ENCODE peak calls at places on chromosome 5, in eight cellular contexts. J is GM12878, S is SK-N-SH, X is suprapubic skin, B is H1, P is HCT116, M is stomach, I is esophagus muscularis mucosa. D is an unnamed sample. For H3K4me1, the result is how much of the 10 kb centered on the place peaks cover.

GRCh38 chr5:148474025-148474511 is 90.3 kb downstream of the FBXO38 start:
- DNase-seq in X (no peak), B (no peak), J (no peak), P (no peak), M (no peak), S (no peak), I (no peak), D (no peak)

GRCh38 chr5:33801292-33801691 is 90.5 kb downstream of the ADAMTS12 start:
- DNase-seq in J (no peak), P (no peak), B (no peak), M (no peak), S (no peak), X (no peak), I (no peak), D (no peak)

GRCh38 chr5:54363669-54364068 is 53.3 kb upstream of the ARL15 start:
- DNase-seq in J (no peak), S (no peak), B (no peak), X (no peak), P (no peak), M (no peak), I (no peak), D (no peak)

GRCh38 chr5:147973086-147973485 is 66.7 kb upstream of the C5orf46 start:
- DNase-seq in X (no peak), S (no peak), P (no peak), B (no peak), M (no peak), J (no peak), I (no peak), D (no peak)

GRCh38 chr5:53381-54174 is 38.4 kb upstream of the PLEKHG4B start:
- DNase-seq in S (peak), X (no peak), B (peak), J (no peak), P (no peak), I (no peak), M (peak), D (no peak)

GRCh38 chr5:175688352-175689146 is 30.7 kb downstream of the HRH2 start:
- DNase-seq in P (no peak), M (no peak), X (no peak), B (no peak), I (no peak), S (no peak), J (no peak), D (no peak)

GRCh38 chr5:54902817-54903473 is 82.4 kb downstream of the ESM1 start:
- DNase-seq in B (no peak), J (peak), P (no peak), M (no peak), X (no peak), S (no peak), I (peak), D (no peak)

GRCh38 chr5:155189981-155190380 is 176.4 kb downstream of the KIF4B start:
- DNase-seq in S (no peak), M (no peak), J (no peak), I (no peak), P (no peak), B (no peak), X (no peak), D (peak)

GRCh38 chr5:80704221-80704620 is 49.4 kb upstream of the DHFR start:
- DNase-seq in B (no peak), X (no peak), P (no peak), M (no peak), I (no peak), J (no peak), S (no peak), D (no peak)

GRCh38 chr5:130885718-130886117 is 279.3 kb downstream of the HINT1 start:
- DNase-seq in P (no peak), S (no peak), I (no peak), J (no peak), B (no peak), X (no peak), M (no peak), D (no peak)

DNA sequence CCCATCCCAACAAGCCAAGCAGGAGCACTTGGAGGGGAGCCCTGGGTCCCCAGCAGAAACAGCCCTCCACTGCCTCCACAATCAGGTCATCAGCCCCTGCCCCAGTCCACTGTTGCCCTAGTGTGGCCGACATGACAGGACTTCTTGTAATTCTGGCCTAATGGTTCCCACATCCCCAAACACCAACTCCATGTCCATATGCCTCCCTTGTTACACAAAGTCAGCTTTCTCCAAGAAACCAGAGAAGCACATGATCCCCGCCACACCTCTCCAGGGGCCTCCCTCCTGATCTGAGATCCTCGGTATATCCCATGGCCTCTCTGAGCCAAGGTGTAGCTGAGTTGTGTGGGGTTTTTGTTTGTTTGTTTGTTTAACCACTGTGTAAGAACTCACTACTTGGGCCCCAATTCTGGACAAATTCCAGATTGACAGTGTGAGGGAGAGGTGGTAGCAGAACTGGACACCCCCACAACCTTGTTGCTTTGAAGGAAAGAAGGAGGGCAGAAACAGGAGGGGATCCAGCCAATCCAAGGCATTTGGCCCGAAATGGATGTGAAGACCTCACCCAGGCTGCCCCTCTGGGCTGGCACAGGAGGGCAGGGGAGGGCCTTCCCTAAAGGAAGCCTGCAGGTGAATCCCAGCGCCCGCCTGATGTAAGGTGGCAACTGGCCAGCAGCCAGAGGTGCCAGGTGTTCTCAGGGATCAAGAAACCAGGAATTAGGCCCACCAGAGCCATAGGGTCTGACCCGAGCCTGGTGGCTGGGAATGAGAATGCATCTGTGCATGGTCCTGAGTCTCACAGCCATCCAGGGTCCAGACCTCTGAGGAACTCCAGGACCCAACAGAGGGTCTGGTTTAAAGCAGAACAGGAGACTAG is 13.5 kb downstream of the IRF1 start:
- DNase-seq in J (no peak), X (peak), B (no peak), I (no peak), P (no peak), S (no peak), M (no peak), D (no peak)
- H3K4me1 ChIP-seq in J (under half), X (under half), B (under half), I (under half), P (under half), S (under half), M (under half), D (under half)

GRCh38 chr5:88885043-88885442 is 2.1 kb upstream of the MEF2C start:
- DNase-seq in J (no peak), S (no peak), X (no peak), I (no peak), P (no peak), B (no peak), M (no peak), D (no peak)

GRCh38 chr5:88883059-88883565 is at the start of gene MEF2C:
- DNase-seq in I (no peak), P (peak), J (no peak), S (peak), M (peak), X (peak), B (no peak), D (peak)

GRCh38 chr5:88884435-88884877 is 1.5 kb upstream of the MEF2C start:
- DNase-seq in S (peak), X (no peak), M (no peak), I (no peak), J (no peak), B (no peak), P (no peak), D (no peak)

GRCh38 chr5:88882321-88883038 is 504 bp downstream of the MEF2C start:
- DNase-seq in X (no peak), P (no peak), M (no peak), J (no peak), I (no peak), B (no peak), S (no peak), D (no peak)

DNA sequence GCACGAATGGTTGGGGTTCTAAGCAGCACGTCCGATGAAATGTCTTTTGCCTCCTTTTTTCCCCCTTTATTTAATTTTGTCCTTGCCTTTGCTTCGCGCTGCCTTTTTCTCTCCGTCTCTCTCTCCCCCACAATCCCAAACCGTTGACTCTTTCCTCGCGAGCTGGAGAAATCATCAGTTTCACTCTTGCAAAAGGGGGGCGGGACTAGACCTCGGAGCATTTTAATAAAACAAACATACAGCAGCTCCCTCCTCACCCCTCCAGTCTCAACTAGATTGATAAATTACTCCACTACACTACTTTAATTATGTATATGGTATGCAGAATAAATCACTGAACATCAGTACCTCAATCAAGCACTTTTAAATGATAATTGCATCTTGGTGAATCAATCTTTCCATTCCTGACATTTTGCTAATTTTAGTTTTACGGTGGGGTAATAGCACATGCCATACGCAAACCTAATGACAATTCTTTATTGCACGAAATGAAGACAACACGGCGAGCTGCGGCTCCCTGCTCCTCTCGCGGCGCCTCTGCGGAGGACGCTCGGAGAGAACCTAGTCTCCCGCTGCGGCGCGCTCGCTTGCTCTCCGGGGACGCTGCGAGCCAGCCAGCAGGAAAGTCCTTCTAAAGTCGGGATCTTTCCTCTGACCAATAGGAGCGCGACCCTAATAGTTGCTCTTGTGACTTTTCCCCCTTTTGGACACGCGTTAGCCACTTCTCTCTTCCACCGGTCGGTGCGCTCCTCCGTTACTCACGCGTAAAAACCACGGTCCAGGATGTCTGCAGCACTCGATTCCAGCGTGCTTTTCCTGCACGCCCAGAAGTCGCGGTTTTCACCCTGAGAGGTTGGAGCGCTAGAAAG is 816 bp upstream of the MEF2C start:
- DNase-seq in P (peak), J (no peak), X (peak), B (no peak), I (peak), S (peak), M (peak), D (peak)
- TF ChIP-seq POLR2AphosphoS5 in P (no peak), J (peak), X (no peak), B (no peak), I (peak), S (no peak), M (peak), D (peak)

GRCh38 chr5:102762828-102763227 is 7.7 kb downstream of the PAM start:
- DNase-seq in I (no peak), X (no peak), S (no peak), M (no peak), B (no peak), P (no peak), J (no peak), D (no peak)
- H3K4me3 ChIP-seq in I (no peak), X (no peak), S (no peak), M (no peak), B (no peak), P (no peak), J (peak), D (no peak)

DNA sequence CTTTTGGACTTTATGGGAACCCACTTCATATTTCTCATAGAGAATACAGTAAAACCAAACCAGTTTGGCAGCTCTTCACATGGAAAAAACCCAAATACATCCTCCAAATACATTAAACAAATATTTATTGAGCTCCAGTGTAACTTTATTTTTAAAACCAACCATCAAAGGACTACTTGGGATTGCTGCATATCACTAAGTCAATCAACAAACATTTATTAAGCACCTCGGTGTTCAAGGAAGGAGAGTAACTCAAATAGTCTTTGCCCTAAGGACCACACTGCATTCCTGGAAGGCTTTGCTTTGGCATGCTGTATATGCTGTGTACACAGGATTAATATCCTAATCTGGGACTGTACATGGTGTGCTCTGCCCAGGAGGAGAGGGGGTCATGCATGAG is 11.2 kb downstream of the VDAC1 start:
- DNase-seq in X (no peak), P (no peak), M (no peak), J (no peak), S (no peak), B (no peak), I (no peak), D (no peak)
- H3K4me1 ChIP-seq in X (half or more), P (under half), M (half or more), J (under half), S (under half), B (under half), I (half or more), D (under half)

DNA sequence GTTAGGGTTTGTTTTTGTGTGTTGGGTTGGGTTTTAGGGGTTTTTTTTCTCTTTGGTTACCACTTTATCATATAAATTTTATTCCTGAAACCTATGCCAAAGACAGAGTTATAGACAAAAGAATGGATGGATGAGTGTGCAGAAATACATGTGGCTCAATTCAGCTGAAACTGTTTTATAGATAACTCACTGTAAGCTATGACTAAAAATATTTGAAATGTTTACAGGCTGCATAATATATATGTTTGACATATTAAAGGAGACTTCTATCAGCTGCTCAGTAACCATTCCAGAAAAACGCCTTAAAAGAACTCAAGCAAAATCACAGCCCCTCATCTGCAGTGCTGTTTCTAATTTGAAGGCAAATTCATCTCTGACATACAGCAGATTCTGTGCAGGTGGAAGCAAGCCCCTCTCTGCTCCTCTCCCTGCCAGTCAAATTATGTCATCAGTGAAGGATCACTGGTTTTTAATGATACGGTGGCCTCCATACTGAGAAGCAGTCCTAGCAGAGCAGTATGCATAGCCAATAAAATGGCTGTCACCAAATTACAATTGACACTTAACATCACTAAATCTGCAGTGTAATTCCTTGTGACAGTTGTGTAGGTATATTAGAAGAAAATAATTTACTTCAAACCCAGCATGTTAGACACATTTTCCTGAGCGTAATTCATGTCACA is 301.6 kb downstream of the NR2F1-AS1 start:
- DNase-seq in M (no peak), J (no peak), B (no peak), X (no peak), P (no peak), S (peak), I (no peak), D (no peak)
- TF ChIP-seq POLR2AphosphoS5 in M (no peak), J (no peak), B (no peak), X (no peak), P (no peak), S (no peak), I (no peak), D (no peak)

GRCh38 chr5:38455797-38456330 is 100.6 kb downstream of the LIFR start:
- DNase-seq in X (no peak), I (no peak), M (no peak), J (no peak), P (no peak), B (no peak), S (no peak), D (no peak)

GRCh38 chr5:38453506-38453905 is 102.9 kb downstream of the LIFR start:
- DNase-seq in S (no peak), J (peak), X (no peak), P (no peak), B (no peak), M (no peak), I (no peak), D (no peak)

GRCh38 chr5:38451372-38451735 is 105.1 kb downstream of the LIFR start:
- DNase-seq in X (no peak), J (no peak), P (no peak), B (no peak), S (no peak), M (no peak), I (no peak), D (no peak)

GRCh38 chr5:38452201-38452600 is 104.2 kb downstream of the LIFR start:
- DNase-seq in B (no peak), X (no peak), P (no peak), I (no peak), M (no peak), J (no peak), S (no peak), D (no peak)

DNA sequence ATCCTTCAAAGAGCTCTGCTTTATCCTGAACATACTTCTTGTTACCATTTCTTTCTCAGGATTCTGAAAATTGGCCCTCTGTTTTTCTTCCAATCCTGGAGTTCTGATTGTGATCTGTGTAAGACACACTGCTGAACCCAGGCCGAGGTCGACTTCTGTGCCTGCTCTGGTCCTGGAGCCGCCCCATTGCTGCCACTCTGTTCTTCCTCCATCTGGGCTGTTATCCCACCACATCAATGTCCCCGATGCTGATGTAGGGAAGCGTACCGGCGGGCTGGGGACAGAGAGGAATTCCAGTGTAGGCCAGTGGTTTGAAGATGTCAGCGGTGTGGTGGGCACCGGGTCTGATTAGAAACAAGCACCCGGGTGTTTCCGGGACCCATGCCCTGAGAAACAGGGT is 102.5 kb downstream of the LIFR start:
- DNase-seq in B (no peak), I (no peak), X (no peak), S (no peak), J (no peak), M (no peak), P (no peak), D (no peak)
- H3K4me3 ChIP-seq in B (no peak), I (no peak), X (no peak), S (no peak), J (no peak), M (no peak), P (no peak), D (no peak)

DNA sequence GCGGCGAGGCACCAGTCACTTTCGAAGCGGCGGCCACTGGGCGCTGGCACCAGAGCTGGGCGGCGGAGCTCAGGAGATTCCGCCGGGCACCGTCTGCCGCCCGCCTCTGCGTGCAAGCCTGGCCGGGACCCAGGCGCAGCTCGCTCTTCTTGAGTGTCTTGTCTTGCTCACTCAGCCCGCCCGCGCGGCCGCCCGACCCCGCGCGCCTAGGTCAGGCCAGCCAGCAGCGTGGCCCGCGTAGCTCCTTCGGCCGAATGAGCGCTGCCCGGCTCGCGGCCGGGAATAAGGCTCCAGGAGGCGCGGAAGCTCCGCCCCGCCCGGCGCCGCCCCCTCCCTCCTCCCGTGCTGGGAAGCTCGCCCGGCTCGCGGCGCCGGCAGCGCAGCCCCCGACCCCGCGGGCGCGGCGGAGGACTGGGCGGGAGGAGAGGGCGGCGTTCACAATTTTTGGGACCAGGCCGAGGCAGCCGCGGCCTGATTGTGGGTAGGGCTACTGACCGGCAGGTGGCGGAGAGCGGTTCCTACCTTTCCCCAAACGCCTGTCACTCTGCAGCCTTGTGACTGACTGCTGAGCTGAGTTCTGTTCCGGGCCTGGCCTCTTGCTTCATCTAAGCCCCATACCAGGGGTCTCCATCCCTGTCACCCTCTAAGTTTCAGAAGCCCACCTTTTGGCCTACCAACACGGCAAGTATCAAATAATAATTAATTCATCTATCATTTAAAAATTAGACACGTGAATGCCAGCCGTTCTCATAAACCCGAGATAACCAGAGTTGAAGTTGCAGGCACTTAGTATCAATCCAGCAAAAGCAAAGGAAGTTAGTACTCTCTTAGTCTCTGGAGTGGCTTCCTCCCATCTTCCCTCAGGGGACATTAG is at the start of gene HBEGF:
- DNase-seq in P (peak), M (peak), S (peak), X (peak), B (peak), J (no peak), I (no peak), D (peak)
- H3K4me1 ChIP-seq in P (under half), M (half or more), S (under half), X (half or more), B (under half), J (under half), I (half or more), D (under half)

DNA sequence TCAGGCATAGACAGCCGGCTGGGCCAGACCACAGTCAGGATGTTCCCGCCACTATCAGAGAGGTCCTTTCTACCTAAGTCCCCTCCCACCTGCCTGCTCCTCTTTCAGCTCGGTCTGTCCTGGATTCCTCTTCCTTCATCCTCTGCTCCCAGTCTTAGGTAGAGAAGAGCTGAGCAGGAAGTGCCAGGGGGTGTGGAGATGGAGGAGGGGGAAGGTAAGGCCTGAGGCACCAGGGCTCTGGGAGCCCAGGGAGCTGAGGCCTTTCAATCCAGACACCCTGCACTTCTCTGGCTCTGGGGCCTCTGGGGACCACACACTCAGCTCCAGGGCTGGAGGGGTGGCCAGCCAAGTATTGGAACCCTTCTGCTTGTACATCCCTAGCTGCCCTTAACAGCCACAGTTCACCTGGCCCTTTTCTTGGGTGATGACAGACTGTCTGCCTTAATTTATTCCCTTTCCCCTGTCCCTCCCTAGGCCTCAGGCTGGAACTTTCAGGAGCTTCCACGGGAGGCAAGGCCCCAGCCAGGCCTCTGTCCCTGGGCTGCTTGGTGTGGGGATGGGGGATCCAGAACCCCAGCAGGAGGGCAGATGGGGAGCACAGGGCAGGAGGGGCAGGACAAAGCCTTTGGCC is 15.6 kb downstream of the IRF1 start:
- DNase-seq in M (peak), P (no peak), J (no peak), X (peak), B (no peak), I (no peak), S (no peak), D (no peak)
- TF ChIP-seq POLR2AphosphoS5 in M (no peak), P (no peak), J (no peak), X (no peak), B (no peak), I (no peak), S (no peak), D (no peak)